ENCODE peak calls at places on chromosomes 16 and 17, in five cellular contexts. I is body of pancreas, J is lung, W is choroid plexus epithelial cell, C is stomach. U is an unnamed sample.

GRCh38 chr16:21643787-21644186 is 8.6 kb downstream of the IGSF6 start:
- DNase-seq in I (no peak), J (no peak), W (no peak), C (no peak), U (no peak)

GRCh38 chr16:88803264-88803987 is at the start of gene CDT1:
- DNase-seq in I (peak), J (peak), W (peak), C (peak), U (peak)

GRCh38 chr16:54817432-54817831 is 113.2 kb upstream of the IRX5 start:
- DNase-seq in I (no peak), J (peak), W (peak), C (peak), U (peak)

GRCh38 chr17:35257080-35257701 is 14.3 kb downstream of the SLFN5 start:
- DNase-seq in I (peak), J (peak), W (peak), C (peak), U (peak)

GRCh38 chr17:47731396-47731795 is 1.6 kb upstream of the TBX21 start:
- DNase-seq in I (peak), J (no peak), W (no peak), C (no peak), U (no peak)

GRCh38 chr17:29848737-29849136 is 81.3 kb downstream of the SSH2 start:
- DNase-seq in I (no peak), J (no peak), W (no peak), C (no peak), U (no peak)

GRCh38 chr16:89189358-89190025 is 10.8 kb downstream of the SLC22A31 start:
- DNase-seq in I (no peak), J (no peak), W (no peak), C (no peak), U (no peak)

GRCh38 chr16:50198802-50199410 is 45.8 kb downstream of the TENT4B start:
- DNase-seq in I (no peak), J (no peak), W (no peak), C (no peak), U (no peak)

GRCh38 chr17:79810138-79811027 is 13.5 kb upstream of the CBX8 start:
- DNase-seq in I (peak), J (no peak), W (peak), C (peak), U (peak)

GRCh38 chr16:75380870-75381269 is 52.4 kb downstream of the CFDP1 start:
- DNase-seq in I (no peak), J (no peak), W (peak), C (no peak), U (peak)

GRCh38 chr16:87560428-87561199 is 41.7 kb upstream of the JPH3 start:
- DNase-seq in I (no peak), J (peak), W (peak), C (peak), U (no peak)

GRCh38 chr17:21034350-21035235 is 8.2 kb downstream of the USP22 start:
- DNase-seq in I (no peak), J (no peak), W (peak), C (no peak), U (no peak)

GRCh38 chr16:59044616-59045015 is 310.5 kb upstream of the GOT2 start:
- DNase-seq in I (no peak), J (no peak), W (no peak), C (no peak), U (no peak)

GRCh38 chr17:6677158-6677831 is 25.7 kb downstream of the C17orf100 start:
- DNase-seq in I (no peak), J (no peak), W (peak), C (peak), U (no peak)

GRCh38 chr17:64706224-64707076 is 44.3 kb upstream of the SMURF2 start:
- DNase-seq in I (no peak), J (no peak), W (no peak), C (no peak), U (peak)

GRCh38 chr16:19703218-19703617 is 14.8 kb downstream of the KNOP1 start:
- DNase-seq in I (no peak), J (no peak), W (no peak), C (no peak), U (no peak)

GRCh38 chr17:21689604-21690003 is 2.7 kb upstream of the KCNJ18 start:
- DNase-seq in I (peak), J (peak), W (peak), C (no peak), U (peak)

GRCh38 chr17:72152392-72152727 is 31.5 kb downstream of the SOX9 start:
- DNase-seq in I (no peak), J (no peak), W (no peak), C (no peak), U (peak)

DNA sequence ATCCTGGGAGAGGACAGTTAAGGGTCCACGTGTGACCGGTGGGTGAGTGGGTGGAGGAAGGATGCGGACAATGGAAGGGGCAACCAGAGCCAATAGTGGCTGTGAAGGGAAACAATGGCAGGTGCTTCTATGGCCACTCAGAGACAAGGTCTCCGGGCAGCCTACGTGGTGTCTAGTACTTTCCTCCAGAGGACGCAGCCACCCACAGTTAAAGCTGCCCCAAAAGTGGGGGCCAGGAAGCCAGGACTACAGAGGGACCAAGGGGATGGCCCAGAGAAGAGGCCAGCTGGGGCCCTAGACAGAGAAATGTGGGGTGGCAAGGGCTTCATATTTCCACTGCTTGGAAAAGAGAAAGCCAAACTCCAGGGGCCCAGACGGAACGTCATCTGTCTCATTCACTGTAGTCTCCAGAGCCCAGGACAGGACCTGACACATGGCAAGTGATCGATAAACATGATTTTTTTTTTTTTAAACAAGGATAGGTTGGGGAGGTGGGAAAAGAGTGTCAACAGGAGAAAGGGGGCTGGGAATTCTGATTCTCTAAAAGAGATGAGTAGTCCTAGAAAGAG is 861 bp upstream of the PER1 start:
- DNase-seq in I (peak), J (no peak), W (no peak), C (no peak), U (no peak)
- H3K4me3 ChIP-seq in I (no peak), J (no peak), W (peak), C (peak), U (peak)

GRCh38 chr17:43907425-43907981 is at the start of gene MPP2:
- DNase-seq in I (peak), J (peak), W (peak), C (peak), U (peak)
- TF ChIP-seq CTCF in I (peak), J (no peak), W (peak), C (peak), U (peak)

GRCh38 chr16:30762991-30763725 is 1.0 kb downstream of the RNF40 start:
- DNase-seq in I (no peak), J (no peak), W (no peak), C (no peak), U (no peak)
- H3K4me3 ChIP-seq in I (peak), J (peak), W (peak), C (peak), U (peak)

DNA sequence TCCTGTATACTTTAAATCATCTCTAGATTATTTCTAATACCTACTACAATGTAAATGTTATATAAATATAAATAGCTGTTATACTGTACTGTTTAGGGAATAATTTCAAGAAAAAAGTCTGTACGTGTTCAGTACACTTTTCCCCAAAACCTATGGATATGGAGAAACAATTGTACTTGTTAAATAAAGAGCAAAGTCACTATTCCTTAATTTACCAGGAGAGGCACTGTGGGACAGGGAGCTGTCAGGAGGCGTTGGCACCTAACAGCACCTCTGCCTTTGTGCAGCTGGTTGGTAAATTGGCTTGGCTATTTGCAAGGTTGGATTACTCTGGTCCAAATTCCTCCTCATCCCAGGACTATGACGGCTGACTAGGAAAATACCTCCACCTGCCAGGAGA is 28.0 kb downstream of the CRHR1 start:
- DNase-seq in I (no peak), J (no peak), W (peak), C (no peak), U (peak)
- TF ChIP-seq CTCF in I (no peak), J (no peak), W (peak), C (no peak), U (peak)

GRCh38 chr16:86497551-86498021 is 12.7 kb upstream of the FOXF1 start:
- DNase-seq in I (no peak), J (no peak), W (no peak), C (no peak), U (no peak)
- H3K4me3 ChIP-seq in I (no peak), J (peak), W (no peak), C (peak), U (no peak)

U was measured in fibroblast of pulmonary artery.